ENCODE peak calls at places on chromosomes 16 and 17, in eight cellular contexts. K, C, M, B, L, S, Y and V are unnamed samples.

GRCh38 chr17:28712037-28712704 is 483 bp upstream of the PROCA1 start:
- DNase-seq in K (peak; percentile 38), C (no peak), S (peak; percentile 84), B (no peak), Y (no peak), M (peak; percentile 46), L (peak; percentile 93), V (peak; percentile 81)

GRCh38 chr16:11681977-11682654 is 13.9 kb downstream of the SNN start:
- DNase-seq in S (peak; percentile 78), M (no peak), B (no peak), L (no peak), Y (no peak), C (no peak), K (no peak), V (peak; percentile 67)

GRCh38 chr17:17384291-17384615 is 81.1 kb downstream of the NT5M start:
- DNase-seq in C (no peak), Y (no peak), S (no peak), M (no peak), L (peak; percentile 42), K (no peak), B (no peak), V (no peak)

GRCh38 chr16:54086791-54087190 is 199.8 kb downstream of the IRX3 start:
- DNase-seq in L (no peak), B (no peak), C (no peak), K (no peak), M (no peak), S (no peak), Y (no peak), V (no peak)

GRCh38 chr16:13021996-13022395 is 120.6 kb downstream of the SHISA9 start:
- DNase-seq in L (no peak), K (no peak), B (no peak), M (no peak), Y (peak; percentile 43), C (no peak), S (no peak), V (no peak)

GRCh38 chr17:58630883-58631522 is 60.8 kb downstream of the TEX14 start:
- DNase-seq in B (no peak), Y (no peak), L (peak; percentile 95), M (peak; percentile 23), S (no peak), K (peak; percentile 28), C (peak; percentile 47), V (peak; percentile 97)

GRCh38 chr17:83189013-83189672 is 109.7 kb downstream of the METRNL start:
- DNase-seq in S (peak; percentile 36), K (no peak), M (no peak), Y (no peak), C (no peak), L (peak; percentile 36), B (no peak), V (no peak)

GRCh38 chr17:62017912-62018311 is 47.2 kb downstream of the MED13 start:
- DNase-seq in C (no peak), K (no peak), Y (peak; percentile 34), B (no peak), L (no peak), M (no peak), S (no peak), V (no peak)

GRCh38 chr17:57455063-57455914 is 199.0 kb downstream of the MSI2 start:
- DNase-seq in Y (no peak), B (no peak), K (no peak), S (no peak), M (no peak), C (no peak), L (no peak), V (peak; percentile 96)

DNA sequence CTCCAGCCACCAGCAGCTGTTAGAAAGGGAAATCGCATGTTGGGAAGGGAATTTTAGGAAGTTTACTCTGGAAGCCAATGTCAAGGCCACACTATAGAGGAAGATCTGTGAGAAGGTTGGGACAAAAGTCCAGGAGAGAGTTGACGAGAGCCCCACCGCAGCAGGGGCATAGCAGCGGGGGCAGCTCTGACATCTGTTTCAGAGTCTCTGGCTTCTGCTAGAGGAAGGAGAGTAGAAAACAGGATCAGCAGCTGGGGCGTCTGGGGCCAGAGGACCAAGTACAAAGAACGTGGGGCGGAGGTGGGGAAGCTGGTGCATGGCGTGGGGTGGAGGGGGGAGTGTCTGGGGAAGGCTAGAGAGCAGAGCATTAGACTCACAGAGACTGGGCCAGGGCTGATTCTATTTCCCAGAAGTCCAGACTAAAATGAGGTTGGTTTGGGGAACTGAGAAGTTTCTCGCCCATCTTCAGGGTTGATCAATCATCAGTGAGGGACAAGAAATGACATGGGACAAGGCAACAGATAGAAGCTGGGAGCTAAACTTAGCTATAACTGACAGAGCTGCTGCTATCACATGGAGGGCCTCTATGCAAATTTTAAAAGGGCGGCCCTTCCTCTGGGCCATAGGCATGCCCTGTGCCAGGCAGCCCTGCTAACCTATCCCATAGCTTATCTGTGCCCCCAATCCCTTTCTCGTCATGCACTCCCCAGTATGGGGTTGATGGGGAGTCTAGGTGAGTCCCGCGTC is 1.2 kb downstream of the RABEP2 start:
- DNase-seq in Y (no peak), B (no peak), C (no peak), L (no peak), K (no peak), M (no peak), S (peak; percentile 73), V (peak; percentile 88)
- H3K4me3 ChIP-seq in Y (peak overlapping the region; percentile 80), B (peak overlapping the region; percentile 80), C (no peak overlapping the region), L (peak overlapping the region; percentile 86), K (peak overlapping the region; percentile 68), M (peak overlapping the region; percentile 59), S (no peak overlapping the region), V (peak overlapping the region; percentile 85)

GRCh38 chr16:8660841-8661301 is 13.5 kb upstream of the ABAT start:
- DNase-seq in Y (peak; percentile 78), M (peak; percentile 78), S (peak; percentile 61), L (peak; percentile 96), B (no peak), C (peak; percentile 83), K (peak; percentile 41), V (peak; percentile 67)
- TF ChIP-seq CTCF in Y (peak; percentile 72), M (peak; percentile 58), S (peak; percentile 39), L (peak; percentile 83), B (peak; percentile 77), C (peak; percentile 87), K (peak; percentile 67), V (peak; percentile 58)

GRCh38 chr16:15053904-15054303 is 2.0 kb downstream of the NTAN1 start:
- DNase-seq in K (no peak), S (no peak), M (no peak), L (no peak), B (no peak), C (no peak), Y (no peak), V (no peak)
- H3K4me3 ChIP-seq in K (no peak overlapping the region), S (no peak overlapping the region), M (no peak overlapping the region), L (peak overlapping the region; percentile 93), B (no peak overlapping the region), C (no peak overlapping the region), Y (no peak overlapping the region), V (no peak overlapping the region)

GRCh38 chr17:76397184-76397583 is 12.8 kb downstream of the SPHK1 start:
- DNase-seq in S (no peak), C (no peak), B (no peak), Y (no peak), L (no peak), K (no peak), M (no peak), V (no peak)
- TF ChIP-seq CTCF in S (no peak), C (peak; percentile 18), B (no peak), Y (no peak), L (no peak), K (no peak), M (no peak), V (no peak)

GRCh38 chr17:9274119-9274445 is 252.8 kb downstream of the NTN1 start:
- DNase-seq in C (no peak), M (no peak), Y (no peak), B (no peak), K (no peak), S (no peak), L (peak; percentile 24), V (no peak)

GRCh38 chr17:9273334-9274118 is 252.2 kb downstream of the NTN1 start:
- DNase-seq in M (no peak), Y (no peak), S (no peak), C (no peak), B (no peak), L (peak; percentile 43), K (peak; percentile 29), V (no peak)

GRCh38 chr17:9270921-9271320 is 249.6 kb downstream of the NTN1 start:
- DNase-seq in Y (no peak), K (no peak), C (no peak), S (no peak), B (no peak), M (no peak), L (no peak), V (no peak)

GRCh38 chr17:9271989-9272388 is 250.7 kb downstream of the NTN1 start:
- DNase-seq in C (no peak), K (no peak), Y (no peak), M (no peak), L (peak; percentile 55), S (no peak), B (no peak), V (no peak)

DNA sequence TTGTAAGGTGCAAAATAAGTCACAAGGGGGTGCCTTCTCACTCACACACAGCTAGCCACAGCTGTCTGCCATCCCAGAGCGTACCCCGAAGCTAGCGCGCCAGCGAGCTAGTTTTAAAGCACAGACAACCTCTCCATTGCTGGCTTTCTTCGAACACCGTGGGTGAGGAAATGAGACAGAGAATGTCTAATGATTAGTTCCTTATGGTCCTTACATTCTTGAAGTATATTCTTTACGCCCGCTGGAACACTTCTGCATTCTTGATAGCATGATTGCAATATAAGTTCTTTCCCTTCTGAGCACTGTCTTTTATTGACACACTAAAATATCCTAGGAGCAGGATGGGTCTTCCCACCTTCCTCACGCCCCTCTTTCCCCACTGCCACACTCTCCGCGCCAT is 251.2 kb downstream of the NTN1 start:
- DNase-seq in K (no peak), Y (no peak), M (no peak), L (no peak), C (no peak), B (no peak), S (no peak), V (no peak)
- H3K4me3 ChIP-seq in K (no peak overlapping the region), Y (no peak overlapping the region), M (no peak overlapping the region), L (no peak overlapping the region), C (no peak overlapping the region), B (peak overlapping the region; percentile 37), S (no peak overlapping the region), V (no peak overlapping the region)

GRCh38 chr16:2428051-2428786 is 1.0 kb upstream of the CCNF start:
- DNase-seq in Y (peak; percentile 22), M (peak; percentile 56), L (peak; percentile 85), B (no peak), S (peak; percentile 71), K (peak; percentile 27), C (peak; percentile 40), V (peak; percentile 75)
- TF ChIP-seq CTCF in Y (peak; percentile 34), M (no peak), L (peak; percentile 64), B (peak; percentile 15), S (peak; percentile 16), K (no peak), C (peak; percentile 20), V (peak; percentile 41)